ENCODE peak calls at places on chromosomes 2 and 18, in five cellular contexts. One of them, this sample, is unnamed.

GRCh38 chr2:240905176-240905781 is 857 bp upstream of the CROCC2 start:
- DNase-seq in HCT116: no peak
- DNase-seq in GM12878: no peak
- DNase-seq in HepG2: no peak
- DNase-seq in K562: no peak
- DNase-seq in this sample: no peak

GRCh38 chr18:30280861-30281470 is 761.6 kb downstream of the DSC3 start:
- DNase-seq in HepG2: peak
- DNase-seq in HCT116: peak
- DNase-seq in GM12878: no peak
- DNase-seq in K562: peak
- DNase-seq in this sample: no peak

GRCh38 chr2:128803222-128803621 is 484.6 kb upstream of the HS6ST1 start:
- DNase-seq in GM12878: no peak
- DNase-seq in HepG2: no peak
- DNase-seq in K562: no peak
- DNase-seq in HCT116: no peak
- DNase-seq in this sample: no peak

GRCh38 chr2:158740591-158740990 is 54.5 kb upstream of the DAPL1 start:
- DNase-seq in HepG2: no peak
- DNase-seq in GM12878: no peak
- DNase-seq in K562: no peak
- DNase-seq in HCT116: no peak
- DNase-seq in this sample: no peak

GRCh38 chr2:68544811-68545210 is 77.4 kb downstream of the APLF start:
- DNase-seq in HCT116: no peak
- DNase-seq in K562: no peak
- DNase-seq in HepG2: no peak
- DNase-seq in GM12878: no peak
- DNase-seq in this sample: no peak

GRCh38 chr2:162929571-162929970 is 91.0 kb upstream of the KCNH7 start:
- DNase-seq in K562: no peak
- DNase-seq in GM12878: no peak
- DNase-seq in HepG2: no peak
- DNase-seq in HCT116: no peak
- DNase-seq in this sample: peak

GRCh38 chr18:58998421-58999203 is 133.9 kb downstream of the ZNF532 start:
- DNase-seq in GM12878: no peak
- DNase-seq in HepG2: no peak
- DNase-seq in K562: no peak
- DNase-seq in HCT116: no peak
- DNase-seq in this sample: peak

GRCh38 chr2:39547811-39548719 is 111.0 kb upstream of the MAP4K3 start:
- DNase-seq in K562: no peak
- DNase-seq in GM12878: no peak
- DNase-seq in HepG2: no peak
- DNase-seq in HCT116: no peak
- DNase-seq in this sample: peak

GRCh38 chr2:234829074-234829455 is 122.8 kb upstream of the SH3BP4 start:
- DNase-seq in HepG2: no peak
- DNase-seq in HCT116: no peak
- DNase-seq in K562: no peak
- DNase-seq in GM12878: no peak
- DNase-seq in this sample: no peak

GRCh38 chr2:122389694-122390093 is 634.2 kb downstream of the TSN start:
- DNase-seq in GM12878: no peak
- DNase-seq in HepG2: no peak
- DNase-seq in K562: no peak
- DNase-seq in HCT116: no peak
- DNase-seq in this sample: no peak

GRCh38 chr2:217090024-217090473 is 230.2 kb upstream of the TNP1 start:
- DNase-seq in GM12878: peak
- DNase-seq in HepG2: no peak
- DNase-seq in K562: peak
- DNase-seq in HCT116: no peak
- DNase-seq in this sample: no peak

GRCh38 chr2:72973566-72974435 is 56.5 kb downstream of the EMX1 start:
- DNase-seq in HepG2: peak
- DNase-seq in K562: peak
- DNase-seq in HCT116: peak
- DNase-seq in GM12878: no peak
- DNase-seq in this sample: peak

GRCh38 chr2:154697422-154698237 is 865 bp upstream of the KCNJ3 start:
- DNase-seq in GM12878: no peak
- DNase-seq in HepG2: no peak
- DNase-seq in HCT116: no peak
- DNase-seq in K562: no peak
- DNase-seq in this sample: no peak

GRCh38 chr18:11901826-11902438 is 6.2 kb downstream of the MPPE1 start:
- DNase-seq in HCT116: no peak
- DNase-seq in HepG2: no peak
- DNase-seq in GM12878: no peak
- DNase-seq in K562: no peak
- DNase-seq in this sample: no peak

GRCh38 chr2:84805250-84805917 is 75.5 kb downstream of the TRABD2A start:
- DNase-seq in HCT116: no peak
- DNase-seq in K562: no peak
- DNase-seq in HepG2: no peak
- DNase-seq in GM12878: no peak
- DNase-seq in this sample: no peak

GRCh38 chr18:13300029-13300428 is 81.5 kb downstream of the LDLRAD4 start:
- DNase-seq in GM12878: no peak
- DNase-seq in HCT116: no peak
- DNase-seq in K562: no peak
- DNase-seq in HepG2: no peak
- DNase-seq in this sample: no peak

GRCh38 chr2:151162185-151162584 is 99.5 kb downstream of the RBM43 start:
- DNase-seq in HCT116: no peak
- DNase-seq in GM12878: no peak
- DNase-seq in HepG2: no peak
- DNase-seq in K562: no peak
- DNase-seq in this sample: no peak

GRCh38 chr18:58256316-58257080 is 212.5 kb downstream of the NEDD4L start:
- DNase-seq in HepG2: no peak
- DNase-seq in K562: no peak
- DNase-seq in HCT116: no peak
- DNase-seq in GM12878: no peak
- DNase-seq in this sample: no peak

GRCh38 chr2:232776435-232776834 is at the start of gene KCNJ13:
- DNase-seq in HCT116: no peak
- DNase-seq in K562: peak
- DNase-seq in GM12878: no peak
- DNase-seq in HepG2: no peak
- DNase-seq in this sample: no peak

GRCh38 chr2:221377061-221377460 is 195.0 kb downstream of the EPHA4 start:
- DNase-seq in GM12878: no peak
- DNase-seq in HCT116: no peak
- DNase-seq in K562: no peak
- DNase-seq in HepG2: no peak
- DNase-seq in this sample: no peak

GRCh38 chr2:157190151-157190550 is 67.4 kb upstream of the GALNT5 start:
- DNase-seq in HepG2: no peak
- DNase-seq in GM12878: no peak
- DNase-seq in HCT116: no peak
- DNase-seq in K562: no peak
- DNase-seq in this sample: peak

GRCh38 chr18:79382681-79383387 is 12.9 kb upstream of the NFATC1 start:
- DNase-seq in HepG2: no peak
- DNase-seq in HCT116: no peak
- DNase-seq in K562: no peak
- DNase-seq in GM12878: no peak
- DNase-seq in this sample: no peak

GRCh38 chr2:70089946-70090523 is 2.8 kb downstream of the PCBP1 start:
- DNase-seq in GM12878: no peak
- DNase-seq in K562: no peak
- DNase-seq in HCT116: no peak
- DNase-seq in HepG2: no peak
- DNase-seq in this sample: no peak

GRCh38 chr2:20182241-20182931 is 42.5 kb downstream of the SDC1 start:
- DNase-seq in GM12878: no peak
- DNase-seq in HCT116: no peak
- DNase-seq in K562: peak
- DNase-seq in HepG2: no peak
- DNase-seq in this sample: peak

GRCh38 chr18:58674863-58675472 is 3.7 kb downstream of the MALT1 start:
- DNase-seq in HepG2: no peak
- DNase-seq in GM12878: no peak
- DNase-seq in HCT116: no peak
- DNase-seq in K562: no peak
- DNase-seq in this sample: no peak

GRCh38 chr2:241680827-241681599 is 5.6 kb downstream of the DTYMK start:
- DNase-seq in K562: no peak
- DNase-seq in HCT116: no peak
- DNase-seq in GM12878: no peak
- DNase-seq in HepG2: no peak
- DNase-seq in this sample: peak

GRCh38 chr2:12602661-12603060 is 114.1 kb upstream of the TRIB2 start:
- DNase-seq in GM12878: no peak
- DNase-seq in HepG2: no peak
- DNase-seq in HCT116: no peak
- DNase-seq in K562: no peak
- DNase-seq in this sample: no peak

GRCh38 chr2:33494877-33495641 is 18.6 kb downstream of the RASGRP3 start:
- DNase-seq in GM12878: no peak
- DNase-seq in K562: no peak
- DNase-seq in HCT116: no peak
- DNase-seq in HepG2: no peak
- DNase-seq in this sample: no peak
- TF ChIP-seq POLR2A in GM12878: no peak
- TF ChIP-seq POLR2A in K562: no peak
- TF ChIP-seq POLR2A in HCT116: no peak
- TF ChIP-seq POLR2A in HepG2: no peak
- TF ChIP-seq POLR2A in this sample: no peak

GRCh38 chr2:38505779-38506178 is 96.9 kb downstream of the HNRNPLL start:
- DNase-seq in HCT116: no peak
- DNase-seq in GM12878: no peak
- DNase-seq in K562: no peak
- DNase-seq in HepG2: no peak
- DNase-seq in this sample: no peak
- TF ChIP-seq REST in HCT116: no peak
- TF ChIP-seq REST in GM12878: no peak
- TF ChIP-seq REST in K562: no peak
- TF ChIP-seq REST in HepG2: no peak
- TF ChIP-seq REST in this sample: no peak

GRCh38 chr2:55102056-55102812 is 52.0 kb upstream of the RTN4 start:
- DNase-seq in HCT116: no peak
- DNase-seq in GM12878: no peak
- DNase-seq in HepG2: no peak
- DNase-seq in K562: no peak
- DNase-seq in this sample: no peak

GRCh38 chr2:55103039-55103438 is 52.8 kb upstream of the RTN4 start:
- DNase-seq in HepG2: peak
- DNase-seq in GM12878: no peak
- DNase-seq in HCT116: no peak
- DNase-seq in K562: no peak
- DNase-seq in this sample: no peak

GRCh38 chr2:55097462-55098410 is 47.5 kb upstream of the RTN4 start:
- DNase-seq in HCT116: no peak
- DNase-seq in HepG2: no peak
- DNase-seq in K562: peak
- DNase-seq in GM12878: no peak
- DNase-seq in this sample: peak

GRCh38 chr2:55099493-55099877 is 49.2 kb upstream of the RTN4 start:
- DNase-seq in K562: no peak
- DNase-seq in GM12878: no peak
- DNase-seq in HCT116: no peak
- DNase-seq in HepG2: no peak
- DNase-seq in this sample: no peak

DNA sequence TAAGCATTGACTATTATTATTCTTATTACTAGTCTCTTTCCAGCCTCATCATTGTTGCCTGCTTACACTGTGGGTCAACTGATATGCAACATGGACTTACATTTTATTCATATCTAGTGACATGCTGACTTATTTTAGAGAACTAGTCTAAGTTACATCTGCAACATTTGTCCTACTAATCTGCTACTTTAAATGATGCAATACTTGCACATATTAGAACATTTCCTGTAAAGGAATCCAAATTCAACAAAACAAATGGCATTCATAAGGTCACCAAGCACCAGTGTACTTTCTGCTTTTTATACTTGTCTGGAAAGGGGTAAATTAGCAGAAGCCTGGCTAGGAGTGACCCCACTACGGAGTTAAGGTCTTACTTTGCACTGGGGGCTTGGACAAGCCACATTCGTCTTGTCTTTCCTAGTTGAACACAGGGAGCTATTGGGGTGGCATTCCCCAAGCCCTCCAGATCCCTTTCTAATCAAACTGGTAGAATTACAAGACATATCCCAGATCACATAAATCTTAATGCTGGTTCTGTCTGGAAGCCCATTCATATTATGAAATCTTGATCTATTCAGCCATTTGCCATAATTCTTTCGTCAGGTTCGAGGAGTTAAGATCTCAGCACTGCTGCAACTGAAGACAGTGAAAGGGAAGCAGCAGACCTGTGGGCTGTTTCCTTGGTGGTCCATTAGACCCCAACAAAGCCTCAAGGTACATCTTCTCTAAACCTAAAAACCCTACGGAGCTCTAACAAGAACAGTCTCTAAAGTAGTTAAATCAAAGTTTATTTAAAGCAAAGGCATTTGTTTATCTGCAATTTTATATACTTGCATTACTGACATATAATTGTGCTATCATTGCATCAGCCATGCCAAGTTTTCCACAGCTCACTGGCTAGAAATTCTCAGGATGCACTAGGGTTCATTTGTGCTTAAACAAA is 49.9 kb upstream of the RTN4 start:
- DNase-seq in HCT116: no peak
- DNase-seq in K562: no peak
- DNase-seq in HepG2: no peak
- DNase-seq in GM12878: no peak
- DNase-seq in this sample: peak
- TF ChIP-seq POLR2A in HCT116: no peak
- TF ChIP-seq POLR2A in K562: no peak
- TF ChIP-seq POLR2A in HepG2: no peak
- TF ChIP-seq POLR2A in GM12878: no peak
- TF ChIP-seq POLR2A in this sample: no peak

GRCh38 chr2:144671695-144672094 is 151.8 kb upstream of the ZEB2 start:
- DNase-seq in HCT116: no peak
- DNase-seq in GM12878: no peak
- DNase-seq in K562: no peak
- DNase-seq in HepG2: no peak
- DNase-seq in this sample: no peak

GRCh38 chr2:144668493-144669110 is 148.7 kb upstream of the ZEB2 start:
- DNase-seq in GM12878: no peak
- DNase-seq in HepG2: no peak
- DNase-seq in HCT116: no peak
- DNase-seq in K562: no peak
- DNase-seq in this sample: no peak

GRCh38 chr2:144674071-144674470 is 154.2 kb upstream of the ZEB2 start:
- DNase-seq in GM12878: no peak
- DNase-seq in HCT116: no peak
- DNase-seq in HepG2: no peak
- DNase-seq in K562: no peak
- DNase-seq in this sample: no peak

GRCh38 chr2:144669196-144669987 is 149.5 kb upstream of the ZEB2 start:
- DNase-seq in HepG2: no peak
- DNase-seq in GM12878: no peak
- DNase-seq in K562: no peak
- DNase-seq in HCT116: no peak
- DNase-seq in this sample: no peak

GRCh38 chr2:144670080-144670479 is 150.2 kb upstream of the ZEB2 start:
- DNase-seq in HepG2: no peak
- DNase-seq in HCT116: no peak
- DNase-seq in GM12878: no peak
- DNase-seq in K562: no peak
- DNase-seq in this sample: no peak
- TF ChIP-seq REST in HepG2: no peak
- TF ChIP-seq REST in HCT116: no peak
- TF ChIP-seq REST in GM12878: no peak
- TF ChIP-seq REST in K562: no peak
- TF ChIP-seq REST in this sample: no peak